ENCODE peak calls at places on chromosomes 2 and 18, in six cellular contexts. U is neuronal stem cell, W is astrocyte, R is colonic mucosa, O is SK-N-SH, T is fibroblast of lung. A is an unnamed sample.

GRCh38 chr2:172358784-172359556 is 68.4 kb upstream of the ITGA6 start:
- DNase-seq in U (no peak), W (no peak), O (no peak), R (no peak), T (peak; percentile 36), A (no peak)

GRCh38 chr2:129935118-129935517 is 44.3 kb upstream of the RAB6C start:
- DNase-seq in U (no peak), O (no peak), T (no peak), R (no peak), W (no peak), A (no peak)

GRCh38 chr2:105674859-105675541 is 69.7 kb upstream of the NCK2 start:
- DNase-seq in T (no peak), U (no peak), R (no peak), O (no peak), W (no peak), A (no peak)

GRCh38 chr2:68767031-68767961 is 32.7 kb downstream of the ARHGAP25 start:
- DNase-seq in W (no peak), R (peak; percentile 29), T (no peak), O (no peak), U (no peak), A (no peak)

GRCh38 chr2:239750929-239751718 is 274.0 kb downstream of the NDUFA10 start:
- DNase-seq in W (no peak), O (no peak), T (no peak), R (no peak), U (no peak), A (no peak)

GRCh38 chr2:54459037-54459441 is 2.9 kb downstream of the SPTBN1 start:
- DNase-seq in T (peak; percentile 63), U (no peak), O (no peak), W (peak; percentile 48), R (no peak), A (peak; percentile 48)

GRCh38 chr2:70966681-70967080 is 11.7 kb upstream of the ANKRD53 start:
- DNase-seq in W (no peak), T (no peak), R (no peak), U (no peak), O (no peak), A (no peak)

GRCh38 chr2:165678882-165679281 is 115.2 kb downstream of the GALNT3 start:
- DNase-seq in W (no peak), O (no peak), T (no peak), U (no peak), R (no peak), A (no peak)

GRCh38 chr2:238389985-238390682 is 36.6 kb upstream of the ASB1 start:
- DNase-seq in U (no peak), R (no peak), T (peak; percentile 78), W (peak; percentile 72), O (no peak), A (no peak)

GRCh38 chr2:83615491-83615890 is 843.6 kb downstream of the SUCLG1 start:
- DNase-seq in W (no peak), U (no peak), R (no peak), T (no peak), O (no peak), A (no peak)

GRCh38 chr2:58221909-58222308 is 19.2 kb downstream of the FANCL start:
- DNase-seq in R (no peak), U (no peak), W (no peak), O (no peak), T (no peak), A (no peak)

GRCh38 chr2:173076557-173077345 is 1.1 kb downstream of the MAP3K20 start:
- DNase-seq in W (peak; percentile 46), R (peak; percentile 49), O (peak; percentile 72), T (peak; percentile 54), U (peak; percentile 23), A (peak; percentile 39)

GRCh38 chr2:98771771-98772521 is 41.0 kb upstream of the MGAT4A start:
- DNase-seq in T (peak; percentile 87), U (no peak), W (peak; percentile 89), O (no peak), R (no peak), A (no peak)

GRCh38 chr18:63844254-63844653 is 43.3 kb upstream of the SERPINB2 start:
- DNase-seq in R (no peak), U (peak; percentile 20), T (peak; percentile 31), O (no peak), W (peak; percentile 7), A (peak; percentile 84)

GRCh38 chr2:58734365-58734764 is 493.2 kb upstream of the FANCL start:
- DNase-seq in O (no peak), T (peak; percentile 41), W (peak; percentile 18), R (no peak), U (no peak), A (peak; percentile 82)

GRCh38 chr2:221563601-221564000 is 8.5 kb downstream of the EPHA4 start:
- DNase-seq in O (no peak), W (no peak), T (no peak), R (no peak), U (no peak), A (no peak)
- H3K27ac ChIP-seq in O (no peak overlapping the region), W (no peak overlapping the region), T (no peak overlapping the region), R (no peak overlapping the region), U (no peak overlapping the region), A (no peak overlapping the region)

GRCh38 chr2:15389326-15389700 is 171.8 kb downstream of the NBAS start:
- DNase-seq in W (no peak), T (no peak), O (no peak), R (no peak), U (no peak), A (no peak)

GRCh38 chr2:15391771-15392170 is 169.4 kb downstream of the NBAS start:
- DNase-seq in W (no peak), O (no peak), R (no peak), U (no peak), T (no peak), A (no peak)

GRCh38 chr2:15383695-15384350 is 177.3 kb downstream of the NBAS start:
- DNase-seq in T (no peak), O (peak; percentile 49), R (no peak), U (no peak), W (no peak), A (no peak)

GRCh38 chr2:15385184-15385583 is 175.9 kb downstream of the NBAS start:
- DNase-seq in T (no peak), U (no peak), W (no peak), R (no peak), O (peak; percentile 63), A (no peak)

DNA sequence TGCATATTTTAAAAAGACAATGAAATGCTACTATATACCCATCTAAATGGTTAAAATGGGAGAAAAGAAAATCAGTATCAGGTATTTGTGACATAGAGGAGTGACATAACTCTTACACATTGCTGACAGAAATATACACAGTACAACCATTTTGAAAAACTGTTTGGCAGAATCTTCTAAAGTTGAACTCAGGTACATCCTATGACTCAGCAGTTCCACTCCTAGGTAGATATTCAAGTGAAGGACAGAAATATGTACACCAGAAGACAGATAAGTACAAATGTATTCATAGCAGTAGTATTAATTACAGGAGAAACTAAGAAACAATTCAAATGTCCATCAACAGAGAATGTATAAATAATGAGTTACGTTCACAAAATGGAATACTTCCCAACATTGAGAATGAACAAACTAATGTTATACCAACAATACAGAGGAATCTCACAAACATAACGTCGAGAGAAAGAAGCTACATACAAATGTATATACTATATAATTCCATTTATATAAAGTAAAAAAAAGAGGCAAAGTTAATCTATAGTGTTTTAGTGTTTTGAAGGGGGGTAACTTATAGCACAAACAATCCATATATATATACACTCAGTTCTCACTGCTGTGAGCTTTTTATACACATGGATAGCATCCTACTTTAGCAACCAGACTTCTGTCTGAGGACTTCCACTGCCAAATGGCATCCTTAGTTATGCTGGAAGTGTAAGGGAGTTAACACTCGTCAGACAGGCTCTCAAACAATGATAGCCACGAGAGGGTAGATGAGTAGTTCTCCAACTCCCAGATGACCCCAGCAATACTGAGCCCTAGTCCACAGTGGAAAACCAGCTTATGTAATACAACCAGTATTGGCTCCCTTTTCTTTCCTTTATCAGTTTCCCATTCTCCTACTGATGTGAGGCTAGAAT is 172.5 kb downstream of the NBAS start:
- DNase-seq in O (no peak), W (no peak), R (no peak), U (no peak), T (no peak), A (peak; percentile 10)
- H3K9ac ChIP-seq in O (no peak overlapping the region), W (no peak overlapping the region), R (no peak overlapping the region), U (no peak overlapping the region), T (no peak overlapping the region), A (no peak overlapping the region)

DNA sequence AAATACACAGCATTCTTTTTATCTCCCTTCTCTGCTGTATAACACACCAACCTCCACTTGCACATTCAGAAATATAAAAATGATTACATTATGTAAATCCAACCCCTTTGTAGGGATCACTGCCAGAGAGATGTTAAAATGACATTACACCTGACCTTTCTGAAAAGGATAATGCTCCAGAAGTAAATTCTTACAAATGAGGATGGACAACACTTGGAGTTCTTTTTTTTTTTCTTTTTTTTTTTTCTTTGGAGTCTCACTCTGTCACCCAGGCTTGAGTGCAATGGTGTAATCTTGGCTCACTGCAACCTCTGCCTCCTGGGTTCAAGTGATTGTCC is 20.3 kb upstream of the AGFG1 start:
- DNase-seq in T (no peak), U (no peak), O (no peak), R (no peak), W (no peak), A (no peak)
- H3K27ac ChIP-seq in T (no peak overlapping the region), U (no peak overlapping the region), O (no peak overlapping the region), R (peak overlapping the region; percentile 82), W (no peak overlapping the region), A (no peak overlapping the region)

DNA sequence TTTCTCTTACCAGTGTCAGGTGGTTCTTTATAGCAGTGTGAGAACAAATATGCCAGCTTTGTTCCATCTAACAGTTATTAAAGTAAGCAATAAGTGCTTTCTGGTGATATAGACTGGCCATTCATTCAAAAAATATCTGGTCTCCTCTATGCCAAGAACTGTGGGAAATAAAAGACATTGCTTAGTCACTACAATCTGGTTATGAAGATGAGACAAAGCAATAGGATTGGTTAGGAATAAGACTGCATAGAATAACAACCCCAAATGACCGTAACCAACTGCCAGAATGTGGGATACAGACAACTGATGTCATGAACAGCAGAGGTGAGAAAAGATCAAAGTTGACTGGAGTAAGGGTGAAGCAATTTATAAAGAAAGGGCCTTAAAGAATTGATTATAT is 83.8 kb downstream of the MBD2 start:
- DNase-seq in W (peak; percentile 66), U (no peak), T (peak; percentile 73), R (no peak), O (no peak), A (no peak)
- H3K9ac ChIP-seq in W (no peak overlapping the region), U (no peak overlapping the region), T (no peak overlapping the region), R (no peak overlapping the region), O (no peak overlapping the region), A (no peak overlapping the region)

A was measured in PC-3.